ENCODE peak calls at places on chromosomes 11 and 22, in ten cellular contexts. One of them, this sample, is unnamed. For H3K4me1, the result is how much of the 10 kb centered on the place peaks cover.

GRCh38 chr22:23370251-23370650 is 189.9 kb downstream of the BCR start:
- DNase-seq in Peyer's patch: no peak
- DNase-seq in spleen: no peak
- DNase-seq in HCT116: no peak
- DNase-seq in RWPE2: no peak
- DNase-seq in thoracic aorta: no peak
- DNase-seq in fibroblast of lung: no peak
- DNase-seq in psoas muscle: no peak
- DNase-seq in H9: no peak
- DNase-seq in OCI-LY7: no peak
- DNase-seq in this sample: no peak

GRCh38 chr11:59218893-59219292 is 6.2 kb upstream of the MPEG1 start:
- DNase-seq in Peyer's patch: no peak
- DNase-seq in spleen: no peak
- DNase-seq in HCT116: no peak
- DNase-seq in RWPE2: no peak
- DNase-seq in thoracic aorta: no peak
- DNase-seq in fibroblast of lung: no peak
- DNase-seq in psoas muscle: no peak
- DNase-seq in H9: no peak
- DNase-seq in OCI-LY7: no peak
- DNase-seq in this sample: no peak

GRCh38 chr11:85663080-85663729 is 1.7 kb downstream of the CREBZF start:
- DNase-seq in Peyer's patch: no peak
- DNase-seq in spleen: no peak
- DNase-seq in HCT116: no peak
- DNase-seq in RWPE2: no peak
- DNase-seq in thoracic aorta: no peak
- DNase-seq in fibroblast of lung: peak
- DNase-seq in psoas muscle: no peak
- DNase-seq in H9: no peak
- DNase-seq in OCI-LY7: peak
- DNase-seq in this sample: no peak

GRCh38 chr11:76419896-76420295 is 24.9 kb upstream of the EMSY start:
- DNase-seq in Peyer's patch: no peak
- DNase-seq in spleen: no peak
- DNase-seq in HCT116: no peak
- DNase-seq in RWPE2: no peak
- DNase-seq in thoracic aorta: no peak
- DNase-seq in fibroblast of lung: no peak
- DNase-seq in psoas muscle: no peak
- DNase-seq in H9: peak
- DNase-seq in OCI-LY7: peak
- DNase-seq in this sample: no peak

GRCh38 chr11:68970921-68971636 is 9.7 kb downstream of the MRGPRD start:
- DNase-seq in Peyer's patch: no peak
- DNase-seq in spleen: peak
- DNase-seq in HCT116: no peak
- DNase-seq in RWPE2: no peak
- DNase-seq in thoracic aorta: no peak
- DNase-seq in fibroblast of lung: no peak
- DNase-seq in psoas muscle: no peak
- DNase-seq in H9: peak
- DNase-seq in OCI-LY7: no peak
- DNase-seq in this sample: no peak

GRCh38 chr11:96155627-96156378 is 187.2 kb downstream of the MAML2 start:
- DNase-seq in Peyer's patch: peak
- DNase-seq in spleen: peak
- DNase-seq in HCT116: peak
- DNase-seq in RWPE2: peak
- DNase-seq in thoracic aorta: peak
- DNase-seq in fibroblast of lung: peak
- DNase-seq in psoas muscle: peak
- DNase-seq in H9: peak
- DNase-seq in OCI-LY7: no peak
- DNase-seq in this sample: peak

GRCh38 chr11:83047515-83048225 is 24.0 kb downstream of the RAB30 start:
- DNase-seq in Peyer's patch: no peak
- DNase-seq in spleen: no peak
- DNase-seq in HCT116: no peak
- DNase-seq in RWPE2: no peak
- DNase-seq in thoracic aorta: no peak
- DNase-seq in fibroblast of lung: peak
- DNase-seq in psoas muscle: no peak
- DNase-seq in H9: no peak
- DNase-seq in OCI-LY7: no peak
- DNase-seq in this sample: no peak

GRCh38 chr11:31500560-31500959 is 8.9 kb downstream of the IMMP1L start:
- DNase-seq in Peyer's patch: no peak
- DNase-seq in spleen: no peak
- DNase-seq in HCT116: no peak
- DNase-seq in RWPE2: no peak
- DNase-seq in thoracic aorta: no peak
- DNase-seq in fibroblast of lung: no peak
- DNase-seq in psoas muscle: no peak
- DNase-seq in H9: no peak
- DNase-seq in OCI-LY7: no peak
- DNase-seq in this sample: no peak

GRCh38 chr11:27216268-27217149 is 146.5 kb downstream of the CCDC34 start:
- DNase-seq in Peyer's patch: no peak
- DNase-seq in spleen: peak
- DNase-seq in HCT116: no peak
- DNase-seq in RWPE2: no peak
- DNase-seq in thoracic aorta: no peak
- DNase-seq in fibroblast of lung: peak
- DNase-seq in psoas muscle: peak
- DNase-seq in H9: no peak
- DNase-seq in OCI-LY7: no peak
- DNase-seq in this sample: no peak

GRCh38 chr11:132042296-132042695 is 671.9 kb downstream of the NTM start:
- DNase-seq in Peyer's patch: no peak
- DNase-seq in spleen: no peak
- DNase-seq in HCT116: no peak
- DNase-seq in RWPE2: no peak
- DNase-seq in thoracic aorta: no peak
- DNase-seq in fibroblast of lung: no peak
- DNase-seq in psoas muscle: no peak
- DNase-seq in H9: no peak
- DNase-seq in OCI-LY7: no peak
- DNase-seq in this sample: no peak

GRCh38 chr11:120135838-120136237 is 2.1 kb downstream of the TRIM29 start:
- DNase-seq in Peyer's patch: no peak
- DNase-seq in spleen: no peak
- DNase-seq in HCT116: no peak
- DNase-seq in RWPE2: peak
- DNase-seq in thoracic aorta: no peak
- DNase-seq in fibroblast of lung: no peak
- DNase-seq in psoas muscle: no peak
- DNase-seq in H9: no peak
- DNase-seq in OCI-LY7: no peak
- DNase-seq in this sample: peak

GRCh38 chr11:62233730-62234129 is 8.3 kb upstream of the SCGB1D2 start:
- DNase-seq in Peyer's patch: no peak
- DNase-seq in spleen: no peak
- DNase-seq in HCT116: no peak
- DNase-seq in RWPE2: no peak
- DNase-seq in thoracic aorta: no peak
- DNase-seq in fibroblast of lung: no peak
- DNase-seq in psoas muscle: no peak
- DNase-seq in H9: no peak
- DNase-seq in OCI-LY7: no peak
- DNase-seq in this sample: no peak
- TF ChIP-seq CTCF in Peyer's patch: no peak
- TF ChIP-seq CTCF in spleen: no peak
- TF ChIP-seq CTCF in HCT116: peak
- TF ChIP-seq CTCF in RWPE2: peak
- TF ChIP-seq CTCF in thoracic aorta: no peak
- TF ChIP-seq CTCF in fibroblast of lung: no peak
- TF ChIP-seq CTCF in psoas muscle: peak
- TF ChIP-seq CTCF in H9: no peak
- TF ChIP-seq CTCF in OCI-LY7: peak
- TF ChIP-seq CTCF in this sample: peak

DNA sequence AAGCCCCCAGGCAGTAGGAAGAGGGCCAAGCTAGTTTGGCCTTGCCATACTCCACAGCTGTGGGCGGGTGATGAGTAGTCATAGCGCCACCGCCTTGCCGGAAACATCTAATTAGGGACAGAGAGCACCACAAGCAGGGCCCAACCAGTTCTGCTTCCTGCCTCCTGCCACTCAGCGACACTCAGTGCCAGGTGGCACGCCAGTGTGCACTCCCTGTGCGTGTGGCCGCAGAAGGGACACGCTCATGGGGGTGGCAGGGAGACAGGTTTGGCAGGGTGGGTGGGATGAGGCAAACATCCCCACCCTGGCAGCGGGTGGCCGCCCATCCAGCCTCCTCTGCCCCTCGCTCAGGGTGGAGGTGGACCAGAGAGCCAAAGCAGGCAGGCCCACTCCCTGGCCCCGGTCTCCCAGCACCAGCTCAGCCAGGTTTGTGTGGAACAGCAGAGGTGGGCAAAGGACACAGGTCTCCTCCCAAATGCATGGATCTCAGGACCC is 4.9 kb downstream of the OVOL1 start:
- DNase-seq in Peyer's patch: peak
- DNase-seq in spleen: peak
- DNase-seq in HCT116: no peak
- DNase-seq in RWPE2: no peak
- DNase-seq in thoracic aorta: no peak
- DNase-seq in fibroblast of lung: peak
- DNase-seq in psoas muscle: no peak
- DNase-seq in H9: no peak
- DNase-seq in OCI-LY7: peak
- DNase-seq in this sample: no peak
- H3K27ac ChIP-seq in Peyer's patch: peak
- H3K27ac ChIP-seq in spleen: peak
- H3K27ac ChIP-seq in HCT116: peak
- H3K27ac ChIP-seq in RWPE2: no peak
- H3K27ac ChIP-seq in thoracic aorta: no peak
- H3K27ac ChIP-seq in fibroblast of lung: no peak
- H3K27ac ChIP-seq in psoas muscle: no peak
- H3K27ac ChIP-seq in H9: no peak
- H3K27ac ChIP-seq in OCI-LY7: peak
- H3K27ac ChIP-seq in this sample: no peak

DNA sequence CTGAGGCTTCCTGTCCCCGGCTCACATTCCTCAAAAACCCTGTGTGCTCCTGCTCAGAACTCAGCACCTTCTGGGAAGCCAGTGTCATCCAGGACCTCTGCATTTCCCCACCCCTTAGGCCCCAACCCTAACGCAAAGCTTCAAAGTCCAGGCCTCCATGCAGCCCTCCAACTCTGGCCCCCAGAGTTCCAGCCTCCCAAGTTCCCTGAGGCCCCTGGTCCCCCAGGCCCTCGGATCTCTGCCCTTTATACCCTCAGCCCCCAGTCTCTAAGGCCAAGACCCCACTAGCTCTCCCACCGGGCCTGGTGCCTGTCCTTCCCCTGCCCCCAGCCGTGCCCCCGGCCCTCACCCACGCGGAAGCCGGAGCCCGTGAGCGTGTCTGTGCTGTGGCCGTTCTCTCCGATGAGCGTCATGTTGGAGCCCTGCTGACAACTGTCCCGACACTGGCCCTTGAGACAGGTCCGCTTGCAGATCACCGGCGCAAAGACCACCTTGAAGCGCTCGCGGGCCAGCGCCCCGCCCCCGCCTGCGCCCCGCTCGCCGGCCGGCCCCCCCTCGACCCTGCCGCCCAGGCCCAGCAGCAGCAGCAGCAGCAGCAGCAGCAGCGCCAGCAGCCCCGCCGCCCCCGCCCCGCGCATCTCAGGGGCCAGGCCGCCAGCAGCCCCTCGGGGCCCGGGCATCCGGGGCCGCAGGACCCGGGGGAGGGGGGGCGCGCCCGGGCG is 718 bp downstream of the LTBP3 start:
- DNase-seq in Peyer's patch: no peak
- DNase-seq in spleen: peak
- DNase-seq in HCT116: no peak
- DNase-seq in RWPE2: peak
- DNase-seq in thoracic aorta: no peak
- DNase-seq in fibroblast of lung: no peak
- DNase-seq in psoas muscle: no peak
- DNase-seq in H9: no peak
- DNase-seq in OCI-LY7: no peak
- DNase-seq in this sample: no peak
- H3K4me1 ChIP-seq in Peyer's patch: under half
- H3K4me1 ChIP-seq in spleen: half or more
- H3K4me1 ChIP-seq in HCT116: half or more
- H3K4me1 ChIP-seq in RWPE2: half or more
- H3K4me1 ChIP-seq in thoracic aorta: half or more
- H3K4me1 ChIP-seq in fibroblast of lung: under half
- H3K4me1 ChIP-seq in psoas muscle: half or more
- H3K4me1 ChIP-seq in H9: under half
- H3K4me1 ChIP-seq in OCI-LY7: under half
- H3K4me1 ChIP-seq in this sample: under half

DNA sequence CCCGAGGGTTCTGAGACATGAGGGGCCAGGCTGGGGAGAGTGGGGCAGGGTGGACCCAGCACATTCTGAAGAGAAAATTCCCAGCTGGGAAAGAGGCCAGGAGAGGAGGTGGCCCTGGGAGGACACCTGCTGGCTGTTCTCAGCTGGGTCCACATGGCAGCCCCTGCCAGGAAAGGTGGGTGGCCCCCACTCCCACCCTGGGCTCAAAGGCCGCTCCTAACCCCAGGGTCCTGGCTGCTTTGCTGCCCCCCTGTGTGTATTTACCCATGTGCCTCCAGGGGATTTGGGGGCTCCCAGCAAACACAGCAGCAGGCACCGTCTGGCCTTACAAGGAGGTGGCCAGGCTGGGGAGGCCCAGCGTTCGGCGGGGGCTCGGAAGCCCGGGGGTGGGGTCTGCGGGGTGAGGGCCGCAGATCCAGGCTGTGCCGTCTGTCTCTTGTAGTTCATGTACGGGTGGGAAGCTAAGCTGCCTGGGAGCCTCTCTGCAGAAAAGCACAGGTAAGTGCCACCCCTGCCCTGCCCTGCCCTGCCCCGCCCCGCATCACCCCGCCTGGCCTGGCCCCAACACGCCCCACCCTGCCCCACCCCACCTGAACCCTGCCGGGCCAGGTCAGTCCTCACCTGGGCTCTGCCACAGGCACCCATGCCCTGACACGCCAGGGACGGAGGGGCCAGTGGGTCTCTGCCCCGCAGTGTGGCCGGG is 10.6 kb downstream of the MUC5B start:
- DNase-seq in Peyer's patch: no peak
- DNase-seq in spleen: peak
- DNase-seq in HCT116: no peak
- DNase-seq in RWPE2: no peak
- DNase-seq in thoracic aorta: no peak
- DNase-seq in fibroblast of lung: no peak
- DNase-seq in psoas muscle: peak
- DNase-seq in H9: peak
- DNase-seq in OCI-LY7: no peak
- DNase-seq in this sample: no peak
- TF ChIP-seq CTCF in Peyer's patch: no peak
- TF ChIP-seq CTCF in spleen: no peak
- TF ChIP-seq CTCF in HCT116: peak
- TF ChIP-seq CTCF in RWPE2: no peak
- TF ChIP-seq CTCF in thoracic aorta: no peak
- TF ChIP-seq CTCF in fibroblast of lung: no peak
- TF ChIP-seq CTCF in psoas muscle: no peak
- TF ChIP-seq CTCF in H9: no peak
- TF ChIP-seq CTCF in OCI-LY7: no peak
- TF ChIP-seq CTCF in this sample: no peak